ENCODE peak calls at places on chromosome 18, in nine cellular contexts. H is psoas muscle, C is body of pancreas, K is fibroblast of lung, O is lower lobe of right lung, T is HAP-1, X is iPS DF 6.9, I is heart right ventricle, V is adrenal gland. F is an unnamed sample. For H3K27me3 and H3K9me3, the result is how much of the 10 kb centered on the place peaks cover.

GRCh38 chr18:9017170-9017899 is 85.2 kb upstream of the NDUFV2 start:
- DNase-seq in H (peak), C (peak), K (peak), O (peak), T (peak), X (peak), I (peak), V (peak), F (peak)

GRCh38 chr18:8657873-8658521 is 47.4 kb upstream of the MTCL1 start:
- DNase-seq in H (no peak), C (peak), K (peak), O (no peak), T (no peak), X (no peak), I (no peak), V (no peak), F (no peak)

GRCh38 chr18:26540041-26540628 is 8.2 kb downstream of the KCTD1 start:
- DNase-seq in H (no peak), C (no peak), K (peak), O (no peak), T (no peak), X (no peak), I (no peak), V (no peak), F (no peak)

GRCh38 chr18:68148862-68149261 is 566.0 kb downstream of the TMX3 start:
- DNase-seq in H (no peak), C (no peak), K (no peak), O (no peak), T (no peak), X (no peak), I (no peak), V (no peak), F (no peak)

GRCh38 chr18:8208716-8209115 is 400.5 kb upstream of the RAB12 start:
- DNase-seq in H (no peak), C (no peak), K (no peak), O (no peak), T (no peak), X (no peak), I (no peak), V (no peak), F (no peak)

GRCh38 chr18:47050468-47050867 is 15.0 kb upstream of the ELOA2 start:
- DNase-seq in H (no peak), C (peak), K (peak), O (no peak), T (peak), X (no peak), I (no peak), V (peak), F (no peak)

GRCh38 chr18:26504831-26505230 is 43.5 kb downstream of the KCTD1 start:
- DNase-seq in H (no peak), C (peak), K (no peak), O (no peak), T (no peak), X (no peak), I (no peak), V (no peak), F (no peak)

GRCh38 chr18:58512161-58512581 is 116.7 kb downstream of the ALPK2 start:
- DNase-seq in H (no peak), C (no peak), K (no peak), O (no peak), T (no peak), X (peak), I (no peak), V (no peak), F (no peak)

GRCh38 chr18:48859311-48860275 is 91.2 kb downstream of the SMAD7 start:
- DNase-seq in H (peak), C (no peak), K (no peak), O (peak), T (no peak), X (no peak), I (no peak), V (peak), F (no peak)

GRCh38 chr18:48028716-48029115 is 98.3 kb upstream of the SMAD2 start:
- DNase-seq in H (no peak), C (no peak), K (no peak), O (peak), T (no peak), X (no peak), I (no peak), V (no peak), F (no peak)

GRCh38 chr18:23249348-23249747 is 114.1 kb downstream of the CABLES1 start:
- DNase-seq in H (no peak), C (no peak), K (no peak), O (no peak), T (no peak), X (no peak), I (no peak), V (no peak), F (no peak)

DNA sequence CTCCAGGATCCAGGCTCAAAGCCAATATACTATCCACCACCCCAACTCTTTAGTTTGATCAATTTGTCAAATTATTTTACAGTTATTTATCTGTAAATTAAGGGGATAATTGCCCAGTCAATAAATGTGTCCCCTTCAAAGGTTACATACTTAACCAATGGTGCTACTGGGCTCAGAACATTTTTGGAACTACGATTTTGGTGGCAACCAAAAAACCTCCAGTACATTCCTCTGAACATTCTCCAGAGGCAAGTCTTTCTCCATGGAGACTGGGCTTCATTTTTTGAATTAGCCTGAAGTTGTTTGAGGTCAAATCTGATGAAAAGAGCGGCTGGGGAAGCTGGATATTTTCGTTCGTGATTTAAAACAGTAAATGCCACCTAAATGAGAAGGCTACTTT is 1.7 kb upstream of the CLUL1 start:
- DNase-seq in H (no peak), C (no peak), K (no peak), O (no peak), T (no peak), X (no peak), I (no peak), V (no peak), F (no peak)
- H3K27me3 ChIP-seq in H (under half), C (under half), K (under half), O (under half), T (under half), X (under half), I (under half), V (under half), F (under half)

GRCh38 chr18:70956554-70956953 is 667.7 kb downstream of the SOCS6 start:
- DNase-seq in H (no peak), C (no peak), K (no peak), O (no peak), T (no peak), X (no peak), I (no peak), V (no peak), F (no peak)

GRCh38 chr18:70961933-70962332 is 673.1 kb downstream of the SOCS6 start:
- DNase-seq in H (no peak), C (no peak), K (no peak), O (no peak), T (no peak), X (no peak), I (no peak), V (no peak), F (no peak)
- H3K9me3 ChIP-seq in H (under half), C (under half), K (under half), O (under half), T (under half), X (under half), I (under half), V (under half), F (under half)

GRCh38 chr18:74551936-74552555 is 17.7 kb downstream of the CNDP1 start:
- DNase-seq in H (peak), C (peak), K (peak), O (peak), T (peak), X (peak), I (peak), V (peak), F (peak)
- H3K4me3 ChIP-seq in H (no peak), C (no peak), K (no peak), O (no peak), T (no peak), X (no peak), I (no peak), V (no peak), F (no peak)

DNA sequence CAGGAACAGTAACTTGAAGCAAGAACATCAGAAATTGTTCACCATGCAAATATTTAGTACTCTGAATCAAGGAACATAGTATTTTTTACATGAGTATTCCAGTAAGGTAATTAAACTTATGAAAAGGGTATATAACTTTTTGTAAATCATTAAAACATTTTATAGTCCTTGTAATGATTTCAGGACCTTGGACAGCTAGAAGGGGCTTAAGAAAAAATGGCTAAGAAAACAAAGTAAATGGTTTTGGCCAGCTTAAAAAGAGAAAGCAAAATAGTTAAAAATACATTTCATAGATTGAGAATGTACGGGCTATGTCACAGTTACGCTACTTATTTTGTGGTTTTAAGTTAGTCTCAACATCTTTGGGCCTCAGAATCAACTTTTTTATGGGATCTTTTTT is 26.7 kb downstream of the POLI start:
- DNase-seq in H (no peak), C (no peak), K (peak), O (no peak), T (no peak), X (no peak), I (no peak), V (no peak), F (no peak)
- H3K27me3 ChIP-seq in H (under half), C (under half), K (under half), O (under half), T (under half), X (under half), I (under half), V (under half), F (under half)

GRCh38 chr18:78687736-78688135 is 291.9 kb upstream of the SALL3 start:
- DNase-seq in H (no peak), C (no peak), K (no peak), O (no peak), T (no peak), X (no peak), I (no peak), V (no peak), F (no peak)
- H3K9me3 ChIP-seq in H (under half), C (under half), K (under half), O (under half), T (under half), X (under half), I (under half), V (under half), F (under half)

GRCh38 chr18:79242246-79242645 is 153.5 kb upstream of the NFATC1 start:
- DNase-seq in H (no peak), C (no peak), K (peak), O (no peak), T (no peak), X (no peak), I (no peak), V (no peak), F (no peak)

GRCh38 chr18:79245517-79246001 is 150.2 kb upstream of the NFATC1 start:
- DNase-seq in H (no peak), C (no peak), K (no peak), O (peak), T (no peak), X (no peak), I (no peak), V (no peak), F (no peak)

GRCh38 chr18:79250236-79250993 is 145.3 kb upstream of the NFATC1 start:
- DNase-seq in H (no peak), C (no peak), K (peak), O (no peak), T (peak), X (no peak), I (no peak), V (no peak), F (no peak)

GRCh38 chr18:79248495-79249078 is 147.1 kb upstream of the NFATC1 start:
- DNase-seq in H (no peak), C (no peak), K (peak), O (no peak), T (no peak), X (no peak), I (no peak), V (no peak), F (no peak)

GRCh38 chr18:79246309-79247108 is 149.2 kb upstream of the NFATC1 start:
- DNase-seq in H (peak), C (peak), K (peak), O (peak), T (peak), X (peak), I (peak), V (peak), F (peak)
- H3K4me3 ChIP-seq in H (no peak), C (no peak), K (no peak), O (peak), T (peak), X (no peak), I (no peak), V (no peak), F (no peak)

GRCh38 chr18:62372156-62372555 is 47.0 kb downstream of the TNFRSF11A start:
- DNase-seq in H (no peak), C (no peak), K (no peak), O (no peak), T (no peak), X (no peak), I (no peak), V (no peak), F (no peak)
- H3K27me3 ChIP-seq in H (under half), C (under half), K (under half), O (under half), T (under half), X (under half), I (under half), V (under half), F (under half)

DNA sequence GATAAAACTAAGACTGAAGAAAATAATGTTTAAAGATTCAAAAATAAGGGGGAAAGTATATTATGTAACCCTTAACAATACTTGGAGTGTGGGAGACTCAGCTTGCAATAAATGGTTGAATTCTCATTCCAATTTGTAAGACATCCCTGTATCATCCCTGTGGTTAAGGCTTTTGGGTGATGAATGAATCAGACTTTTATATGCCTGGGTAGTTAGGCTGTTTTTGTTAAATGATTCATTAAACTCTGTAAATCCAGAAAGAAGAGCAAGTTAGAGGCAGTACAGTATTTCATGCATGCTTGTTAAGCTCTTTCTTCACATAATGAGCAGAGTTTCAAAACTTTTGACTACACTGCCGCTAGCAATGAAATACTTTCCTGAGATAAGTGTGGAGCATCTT is 948.8 kb downstream of the SOCS6 start:
- DNase-seq in H (no peak), C (no peak), K (no peak), O (no peak), T (no peak), X (no peak), I (no peak), V (no peak), F (no peak)
- H3K9me3 ChIP-seq in H (under half), C (under half), K (under half), O (under half), T (under half), X (under half), I (under half), V (under half), F (under half)

GRCh38 chr18:3603460-3604259 is 153.7 kb downstream of the TGIF1 start:
- DNase-seq in H (no peak), C (peak), K (peak), O (no peak), T (peak), X (peak), I (no peak), V (peak), F (no peak)

GRCh38 chr18:3607309-3608098 is 157.5 kb downstream of the TGIF1 start:
- DNase-seq in H (no peak), C (no peak), K (no peak), O (no peak), T (no peak), X (no peak), I (no peak), V (no peak), F (no peak)

GRCh38 chr18:3604626-3605408 is 154.8 kb downstream of the TGIF1 start:
- DNase-seq in H (no peak), C (no peak), K (peak), O (no peak), T (peak), X (no peak), I (no peak), V (no peak), F (no peak)

GRCh38 chr18:3604260-3604625 is 154.3 kb downstream of the TGIF1 start:
- DNase-seq in H (no peak), C (no peak), K (no peak), O (no peak), T (peak), X (no peak), I (no peak), V (no peak), F (no peak)

DNA sequence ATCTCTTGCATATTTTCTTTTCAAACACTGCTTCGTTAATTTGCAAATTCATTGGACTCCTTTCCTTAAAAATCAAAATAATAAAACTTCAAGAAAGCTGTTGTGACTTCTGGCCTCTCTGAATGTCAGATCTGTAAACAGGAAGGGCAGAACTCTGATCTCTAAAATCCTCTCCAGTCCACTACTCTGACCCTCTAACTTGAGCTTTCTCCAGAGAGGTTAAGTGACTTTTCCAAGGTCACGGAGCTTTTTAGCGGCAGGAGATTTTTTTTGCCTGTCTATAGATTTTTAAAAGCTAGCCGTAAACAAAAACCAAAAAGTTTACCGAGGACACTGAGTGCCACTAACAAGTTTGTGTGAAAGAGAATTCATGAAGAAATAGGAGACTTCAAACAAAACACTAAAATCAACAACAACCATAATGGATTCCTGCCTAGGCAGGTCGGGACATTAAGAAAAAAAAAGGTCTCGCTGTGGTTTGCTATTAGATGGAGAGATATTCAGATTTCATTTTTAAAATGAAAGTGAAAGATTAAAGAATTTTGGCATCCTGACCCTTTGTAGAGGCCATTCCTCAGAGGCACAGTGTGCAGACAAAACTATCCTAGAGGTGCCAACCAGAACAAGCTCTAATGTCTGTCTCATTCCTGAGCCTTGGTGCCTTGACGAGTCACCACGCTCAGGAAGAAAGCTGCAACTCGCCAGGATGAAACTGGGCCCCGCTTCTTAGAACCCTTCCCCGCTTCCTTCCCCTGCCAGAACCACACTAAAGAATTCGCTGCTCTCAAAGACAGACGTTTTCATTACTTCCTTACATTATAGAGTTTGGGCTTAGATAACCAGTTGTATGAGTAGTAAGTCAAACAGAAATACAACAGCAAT is 155.8 kb downstream of the TGIF1 start:
- DNase-seq in H (no peak), C (no peak), K (peak), O (no peak), T (no peak), X (no peak), I (no peak), V (no peak), F (no peak)
- H3K4me3 ChIP-seq in H (peak), C (no peak), K (peak), O (peak), T (peak), X (peak), I (peak), V (peak), F (no peak)